ENCODE peak calls at places on chromosomes 5 and 9, in eight cellular contexts. B is adrenal gland, P is A549, C is body of pancreas, F is uterus, T is stomach, A is IMR-90, Z is breast epithelium. Q is an unnamed sample.

GRCh38 chr5:122093415-122093814 is 15.4 kb upstream of the LOX start:
- DNase-seq in B (no peak), P (no peak), C (no peak), F (no peak), T (no peak), A (peak), Z (no peak), Q (no peak)

GRCh38 chr5:106780355-106780754 is 890.4 kb downstream of the EFNA5 start:
- DNase-seq in B (no peak), P (no peak), C (no peak), F (no peak), T (peak), A (no peak), Z (no peak), Q (no peak)

GRCh38 chr5:59193616-59194319 is 610.9 kb downstream of the RAB3C start:
- DNase-seq in B (no peak), P (peak), C (no peak), F (peak), T (no peak), A (peak), Z (no peak), Q (no peak)

GRCh38 chr9:89505795-89506385 is 8.0 kb upstream of the SEMA4D start:
- DNase-seq in B (peak), P (no peak), C (peak), F (no peak), T (peak), A (no peak), Z (no peak), Q (no peak)

GRCh38 chr5:151098185-151098813 is 17.5 kb upstream of the TNIP1 start:
- DNase-seq in B (no peak), P (no peak), C (no peak), F (no peak), T (no peak), A (no peak), Z (no peak), Q (no peak)

GRCh38 chr5:159412284-159413046 is 82.2 kb upstream of the IL12B start:
- DNase-seq in B (no peak), P (no peak), C (peak), F (no peak), T (peak), A (no peak), Z (no peak), Q (no peak)

GRCh38 chr9:114538241-114538640 is 33.0 kb upstream of the WHRN start:
- DNase-seq in B (no peak), P (peak), C (no peak), F (no peak), T (peak), A (no peak), Z (no peak), Q (no peak)

GRCh38 chr5:113581388-113581787 is 67.9 kb downstream of the YTHDC2 start:
- DNase-seq in B (no peak), P (no peak), C (no peak), F (no peak), T (no peak), A (no peak), Z (no peak), Q (no peak)

GRCh38 chr5:43312699-43313034 is 545 bp downstream of the HMGCS1 start:
- DNase-seq in B (no peak), P (no peak), C (no peak), F (no peak), T (no peak), A (no peak), Z (no peak), Q (no peak)

GRCh38 chr5:151424892-151425523 is 22.4 kb upstream of the SLC36A1 start:
- DNase-seq in B (no peak), P (no peak), C (no peak), F (no peak), T (no peak), A (no peak), Z (no peak), Q (no peak)

GRCh38 chr9:112280904-112281303 is 52.5 kb downstream of the PTBP3 start:
- DNase-seq in B (no peak), P (no peak), C (no peak), F (no peak), T (no peak), A (no peak), Z (no peak), Q (no peak)

GRCh38 chr5:5141625-5142527 is 1.7 kb downstream of the ADAMTS16 start:
- DNase-seq in B (peak), P (peak), C (peak), F (peak), T (peak), A (peak), Z (no peak), Q (no peak)

GRCh38 chr9:88183798-88184495 is 45.7 kb upstream of the SPATA31C2 start:
- DNase-seq in B (no peak), P (no peak), C (no peak), F (no peak), T (no peak), A (no peak), Z (no peak), Q (no peak)

GRCh38 chr9:12903316-12903715 is 128.5 kb downstream of the LURAP1L start:
- DNase-seq in B (no peak), P (no peak), C (no peak), F (no peak), T (no peak), A (no peak), Z (no peak), Q (no peak)
- TF ChIP-seq CTCF in B (no peak), P (no peak), C (no peak), F (no peak), T (no peak), A (no peak), Z (no peak), Q (no peak)

GRCh38 chr5:8585230-8586018 is 716.5 kb downstream of the MTRR start:
- DNase-seq in B (no peak), P (no peak), C (no peak), F (no peak), T (no peak), A (no peak), Z (no peak), Q (no peak)
- H3K27ac ChIP-seq in B (no peak), P (no peak), C (no peak), F (no peak), T (no peak), A (no peak), Z (no peak), Q (no peak)

DNA sequence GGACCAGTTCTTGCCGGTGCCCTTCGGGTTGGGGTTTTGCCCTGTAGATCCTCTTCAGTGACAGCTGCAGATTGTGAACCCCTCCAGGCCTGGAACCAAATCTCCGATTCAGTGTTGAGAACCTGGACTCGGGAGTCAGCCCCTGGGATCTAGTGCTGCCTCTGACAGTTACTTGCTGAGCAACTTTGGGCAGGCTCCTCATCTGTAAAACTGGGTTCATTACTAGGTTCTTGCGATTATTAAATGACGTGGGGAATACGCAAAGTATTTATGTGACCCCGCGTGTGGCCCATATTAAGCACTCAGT is 600 bp downstream of the ERCC6L2 start:
- DNase-seq in B (no peak), P (no peak), C (no peak), F (no peak), T (no peak), A (no peak), Z (no peak), Q (no peak)
- TF ChIP-seq POLR2A in B (no peak), P (no peak), C (no peak), F (no peak), T (no peak), A (no peak), Z (no peak), Q (peak)

GRCh38 chr5:132321109-132321721 is 27.0 kb downstream of the SLC22A4 start:
- DNase-seq in B (no peak), P (no peak), C (no peak), F (no peak), T (no peak), A (no peak), Z (no peak), Q (peak)
- TF ChIP-seq CTCF in B (no peak), P (no peak), C (no peak), F (no peak), T (no peak), A (no peak), Z (no peak), Q (no peak)

GRCh38 chr5:24389968-24390367 is 254.8 kb downstream of the CDH10 start:
- DNase-seq in B (no peak), P (no peak), C (no peak), F (no peak), T (no peak), A (no peak), Z (no peak), Q (no peak)

GRCh38 chr5:24388448-24388847 is 256.3 kb downstream of the CDH10 start:
- DNase-seq in B (no peak), P (no peak), C (no peak), F (no peak), T (no peak), A (no peak), Z (no peak), Q (no peak)

GRCh38 chr5:24397601-24398000 is 247.2 kb downstream of the CDH10 start:
- DNase-seq in B (no peak), P (no peak), C (no peak), F (no peak), T (no peak), A (no peak), Z (no peak), Q (no peak)

DNA sequence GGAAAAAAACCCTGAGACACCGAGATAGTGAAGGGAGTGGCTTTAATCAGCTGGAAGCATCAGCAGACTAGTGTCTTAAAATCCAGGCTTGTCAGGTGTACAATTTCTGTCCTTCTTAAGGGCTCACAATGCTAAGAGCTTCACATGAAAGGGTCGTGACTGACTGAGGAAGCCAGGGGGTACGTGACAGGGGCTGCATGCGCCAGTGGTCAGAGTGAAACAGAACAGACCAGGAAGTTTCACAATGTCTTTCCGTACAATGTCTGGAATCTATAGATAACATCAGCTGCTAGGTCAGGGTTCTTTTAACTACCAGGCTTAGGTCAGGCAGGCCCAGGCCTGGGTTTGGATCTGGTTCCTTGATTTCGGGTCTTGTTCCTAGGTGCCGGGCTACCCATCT is 253.0 kb downstream of the CDH10 start:
- DNase-seq in B (no peak), P (no peak), C (no peak), F (no peak), T (no peak), A (no peak), Z (no peak), Q (no peak)
- H3K27ac ChIP-seq in B (no peak), P (no peak), C (no peak), F (no peak), T (no peak), A (no peak), Z (no peak), Q (no peak)

GRCh38 chr9:23850242-23851023 is 24.4 kb upstream of the ELAVL2 start:
- DNase-seq in B (no peak), P (no peak), C (no peak), F (no peak), T (no peak), A (no peak), Z (no peak), Q (no peak)

GRCh38 chr9:23855885-23856284 is 29.8 kb upstream of the ELAVL2 start:
- DNase-seq in B (no peak), P (no peak), C (no peak), F (no peak), T (no peak), A (no peak), Z (no peak), Q (no peak)

GRCh38 chr9:23849379-23849778 is 23.3 kb upstream of the ELAVL2 start:
- DNase-seq in B (no peak), P (no peak), C (no peak), F (no peak), T (no peak), A (no peak), Z (no peak), Q (no peak)

DNA sequence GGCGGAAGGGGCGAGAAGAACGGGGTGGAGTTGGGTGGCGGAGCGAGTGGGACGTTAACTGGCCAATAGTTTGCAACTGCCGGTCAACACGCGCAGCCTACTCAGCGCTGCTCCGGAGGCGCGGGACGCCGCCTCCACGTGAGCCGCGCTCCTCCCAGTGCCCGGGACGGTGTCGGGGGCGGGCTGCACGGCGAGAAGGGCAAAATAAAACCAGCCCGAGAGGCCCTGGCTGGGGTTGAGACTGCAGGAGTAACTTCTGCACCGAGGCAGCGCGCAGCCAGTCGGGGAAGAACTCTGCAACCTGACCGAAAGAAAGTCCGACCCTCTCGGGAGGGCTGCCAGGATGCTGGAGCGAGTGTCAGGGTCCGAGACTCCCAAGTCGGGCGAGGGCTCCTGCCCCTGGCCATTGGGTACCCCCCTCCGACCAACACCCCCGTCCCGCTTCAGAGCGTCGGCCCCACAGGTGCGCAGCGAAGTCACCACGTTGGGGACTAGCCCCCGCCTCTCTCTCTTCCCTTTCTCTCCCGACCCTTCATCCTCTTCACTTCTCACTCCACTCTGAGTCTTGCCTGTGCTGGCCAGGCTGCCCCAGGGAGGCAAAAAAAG is 25.1 kb upstream of the ELAVL2 start:
- DNase-seq in B (no peak), P (peak), C (no peak), F (no peak), T (no peak), A (no peak), Z (peak), Q (peak)
- TF ChIP-seq POLR2A in B (no peak), P (no peak), C (no peak), F (no peak), T (no peak), A (no peak), Z (no peak), Q (no peak)

DNA sequence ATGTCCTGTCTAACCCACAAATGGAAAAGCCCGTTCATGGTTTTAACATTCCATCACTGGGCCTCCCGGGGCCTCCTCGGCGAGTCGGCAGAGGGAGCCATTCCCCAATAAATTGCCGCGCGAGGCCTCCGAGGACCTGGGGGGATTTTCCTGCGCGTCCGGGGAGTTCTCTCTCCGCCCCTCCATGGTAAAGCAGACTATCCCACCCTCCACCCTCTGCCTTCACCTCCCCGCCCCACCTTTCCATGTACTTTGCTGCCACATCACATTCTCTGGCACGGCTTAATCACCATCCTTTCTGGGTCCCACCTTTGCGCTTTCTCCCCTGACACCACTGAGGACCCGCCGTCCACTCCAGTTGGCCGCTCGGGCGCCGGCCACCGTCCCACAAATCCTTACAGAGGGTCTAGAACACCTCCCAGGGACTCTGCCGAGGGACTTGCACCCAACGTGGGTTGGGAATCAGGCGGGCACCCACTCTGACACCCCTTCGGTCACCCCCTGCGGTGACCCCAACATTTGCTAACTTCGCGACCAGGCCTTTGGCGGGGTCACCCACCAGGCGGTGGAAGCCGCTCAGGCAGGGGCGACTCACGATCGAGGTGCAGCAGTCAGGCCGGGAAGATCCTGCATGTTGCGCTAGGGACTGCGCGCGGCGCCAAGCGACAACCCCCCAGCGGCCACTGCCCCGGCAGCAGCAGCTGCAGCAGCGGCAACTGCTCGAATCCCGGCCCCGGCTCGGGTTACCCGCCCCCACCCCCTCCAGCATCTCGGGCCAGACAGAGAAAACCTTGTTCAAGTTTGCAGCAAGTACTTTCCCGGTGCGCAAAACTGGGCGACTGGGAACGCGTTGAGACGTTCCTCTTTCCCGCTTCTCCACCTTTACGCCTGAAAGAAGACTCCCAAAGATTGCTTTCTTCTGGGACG is at the start of gene MEGF10:
- DNase-seq in B (peak), P (no peak), C (peak), F (peak), T (no peak), A (peak), Z (no peak), Q (peak)
- TF ChIP-seq CTCF in B (peak), P (peak), C (peak), F (no peak), T (peak), A (peak), Z (peak), Q (peak)